ENCODE peak calls at places on chromosomes 1 and 21, in six cellular contexts. One of them, this sample, is unnamed.

GRCh38 chr21:42305707-42306147 is 9.5 kb downstream of the TFF3 start:
- DNase-seq in BE2C: no peak
- DNase-seq in GM12864: no peak
- DNase-seq in activated CD8-positive, alpha-beta T cell treated with anti-CD3 and anti-CD28 coated beads for 36 hours: no peak
- DNase-seq in HFFc6: no peak
- DNase-seq in epithelial cell of esophagus: no peak
- DNase-seq in this sample: no peak

GRCh38 chr1:234154320-234155251 is 218.7 kb upstream of the COA6 start:
- DNase-seq in BE2C: peak
- DNase-seq in GM12864: peak
- DNase-seq in activated CD8-positive, alpha-beta T cell treated with anti-CD3 and anti-CD28 coated beads for 36 hours: peak
- DNase-seq in HFFc6: peak
- DNase-seq in epithelial cell of esophagus: peak
- DNase-seq in this sample: no peak

GRCh38 chr1:91774520-91775203 is 111.3 kb downstream of the TGFBR3 start:
- DNase-seq in BE2C: no peak
- DNase-seq in GM12864: no peak
- DNase-seq in activated CD8-positive, alpha-beta T cell treated with anti-CD3 and anti-CD28 coated beads for 36 hours: no peak
- DNase-seq in HFFc6: peak
- DNase-seq in epithelial cell of esophagus: no peak
- DNase-seq in this sample: no peak

GRCh38 chr1:209837671-209838070 is 9.9 kb downstream of the UTP25 start:
- DNase-seq in BE2C: no peak
- DNase-seq in GM12864: no peak
- DNase-seq in activated CD8-positive, alpha-beta T cell treated with anti-CD3 and anti-CD28 coated beads for 36 hours: no peak
- DNase-seq in HFFc6: no peak
- DNase-seq in epithelial cell of esophagus: no peak
- DNase-seq in this sample: no peak

GRCh38 chr1:29323636-29324035 is 87.3 kb downstream of the PTPRU start:
- DNase-seq in BE2C: no peak
- DNase-seq in GM12864: no peak
- DNase-seq in activated CD8-positive, alpha-beta T cell treated with anti-CD3 and anti-CD28 coated beads for 36 hours: no peak
- DNase-seq in HFFc6: no peak
- DNase-seq in epithelial cell of esophagus: no peak
- DNase-seq in this sample: no peak

GRCh38 chr1:80657048-80657653 is 1143.6 kb upstream of the ADGRL2 start:
- DNase-seq in BE2C: no peak
- DNase-seq in GM12864: no peak
- DNase-seq in activated CD8-positive, alpha-beta T cell treated with anti-CD3 and anti-CD28 coated beads for 36 hours: no peak
- DNase-seq in HFFc6: no peak
- DNase-seq in epithelial cell of esophagus: no peak
- DNase-seq in this sample: no peak

GRCh38 chr1:22689505-22689904 is 21.1 kb upstream of the EPHB2 start:
- DNase-seq in BE2C: no peak
- DNase-seq in GM12864: no peak
- DNase-seq in activated CD8-positive, alpha-beta T cell treated with anti-CD3 and anti-CD28 coated beads for 36 hours: no peak
- DNase-seq in HFFc6: peak
- DNase-seq in epithelial cell of esophagus: peak
- DNase-seq in this sample: no peak

GRCh38 chr1:7432896-7433380 is 338.2 kb upstream of the VAMP3 start:
- DNase-seq in BE2C: no peak
- DNase-seq in GM12864: no peak
- DNase-seq in activated CD8-positive, alpha-beta T cell treated with anti-CD3 and anti-CD28 coated beads for 36 hours: no peak
- DNase-seq in HFFc6: no peak
- DNase-seq in epithelial cell of esophagus: no peak
- DNase-seq in this sample: no peak

GRCh38 chr1:198649598-198650338 is 10.9 kb downstream of the PTPRC start:
- DNase-seq in BE2C: no peak
- DNase-seq in GM12864: no peak
- DNase-seq in activated CD8-positive, alpha-beta T cell treated with anti-CD3 and anti-CD28 coated beads for 36 hours: peak
- DNase-seq in HFFc6: no peak
- DNase-seq in epithelial cell of esophagus: no peak
- DNase-seq in this sample: no peak

GRCh38 chr21:32413697-32414578 is 1.4 kb downstream of the EVA1C start:
- DNase-seq in BE2C: no peak
- DNase-seq in GM12864: no peak
- DNase-seq in activated CD8-positive, alpha-beta T cell treated with anti-CD3 and anti-CD28 coated beads for 36 hours: no peak
- DNase-seq in HFFc6: no peak
- DNase-seq in epithelial cell of esophagus: peak
- DNase-seq in this sample: no peak

GRCh38 chr21:46250146-46250725 is 21.7 kb upstream of the LSS start:
- DNase-seq in BE2C: no peak
- DNase-seq in GM12864: no peak
- DNase-seq in activated CD8-positive, alpha-beta T cell treated with anti-CD3 and anti-CD28 coated beads for 36 hours: no peak
- DNase-seq in HFFc6: no peak
- DNase-seq in epithelial cell of esophagus: no peak
- DNase-seq in this sample: no peak

GRCh38 chr1:93784538-93784937 is 94.5 kb downstream of the DNTTIP2 start:
- DNase-seq in BE2C: no peak
- DNase-seq in GM12864: no peak
- DNase-seq in activated CD8-positive, alpha-beta T cell treated with anti-CD3 and anti-CD28 coated beads for 36 hours: no peak
- DNase-seq in HFFc6: no peak
- DNase-seq in epithelial cell of esophagus: no peak
- DNase-seq in this sample: no peak

GRCh38 chr1:94801919-94802546 is 18.1 kb upstream of the SLC44A3 start:
- DNase-seq in BE2C: peak
- DNase-seq in GM12864: no peak
- DNase-seq in activated CD8-positive, alpha-beta T cell treated with anti-CD3 and anti-CD28 coated beads for 36 hours: no peak
- DNase-seq in HFFc6: peak
- DNase-seq in epithelial cell of esophagus: peak
- DNase-seq in this sample: no peak

GRCh38 chr1:208165659-208166058 is 78.5 kb downstream of the PLXNA2 start:
- DNase-seq in BE2C: no peak
- DNase-seq in GM12864: no peak
- DNase-seq in activated CD8-positive, alpha-beta T cell treated with anti-CD3 and anti-CD28 coated beads for 36 hours: no peak
- DNase-seq in HFFc6: peak
- DNase-seq in epithelial cell of esophagus: no peak
- DNase-seq in this sample: no peak

GRCh38 chr1:204280562-204280961 is 66.8 kb upstream of the GOLT1A start:
- DNase-seq in BE2C: no peak
- DNase-seq in GM12864: no peak
- DNase-seq in activated CD8-positive, alpha-beta T cell treated with anti-CD3 and anti-CD28 coated beads for 36 hours: no peak
- DNase-seq in HFFc6: no peak
- DNase-seq in epithelial cell of esophagus: no peak
- DNase-seq in this sample: no peak

GRCh38 chr21:38567577-38568360 is 69.5 kb upstream of the ERG start:
- DNase-seq in BE2C: no peak
- DNase-seq in GM12864: no peak
- DNase-seq in activated CD8-positive, alpha-beta T cell treated with anti-CD3 and anti-CD28 coated beads for 36 hours: no peak
- DNase-seq in HFFc6: peak
- DNase-seq in epithelial cell of esophagus: peak
- DNase-seq in this sample: no peak

GRCh38 chr1:223135176-223135575 is 7.9 kb downstream of the TLR5 start:
- DNase-seq in BE2C: no peak
- DNase-seq in GM12864: no peak
- DNase-seq in activated CD8-positive, alpha-beta T cell treated with anti-CD3 and anti-CD28 coated beads for 36 hours: no peak
- DNase-seq in HFFc6: peak
- DNase-seq in epithelial cell of esophagus: peak
- DNase-seq in this sample: no peak

GRCh38 chr1:224380003-224380402 is 23.3 kb downstream of the CNIH4 start:
- DNase-seq in BE2C: no peak
- DNase-seq in GM12864: peak
- DNase-seq in activated CD8-positive, alpha-beta T cell treated with anti-CD3 and anti-CD28 coated beads for 36 hours: peak
- DNase-seq in HFFc6: no peak
- DNase-seq in epithelial cell of esophagus: no peak
- DNase-seq in this sample: no peak

GRCh38 chr1:29747136-29747670 is 510.9 kb downstream of the PTPRU start:
- DNase-seq in BE2C: no peak
- DNase-seq in GM12864: no peak
- DNase-seq in activated CD8-positive, alpha-beta T cell treated with anti-CD3 and anti-CD28 coated beads for 36 hours: no peak
- DNase-seq in HFFc6: no peak
- DNase-seq in epithelial cell of esophagus: no peak
- DNase-seq in this sample: no peak

GRCh38 chr1:61083014-61083798 is 845 bp downstream of the NFIA start:
- DNase-seq in BE2C: peak
- DNase-seq in GM12864: no peak
- DNase-seq in activated CD8-positive, alpha-beta T cell treated with anti-CD3 and anti-CD28 coated beads for 36 hours: no peak
- DNase-seq in HFFc6: no peak
- DNase-seq in epithelial cell of esophagus: peak
- DNase-seq in this sample: no peak

DNA sequence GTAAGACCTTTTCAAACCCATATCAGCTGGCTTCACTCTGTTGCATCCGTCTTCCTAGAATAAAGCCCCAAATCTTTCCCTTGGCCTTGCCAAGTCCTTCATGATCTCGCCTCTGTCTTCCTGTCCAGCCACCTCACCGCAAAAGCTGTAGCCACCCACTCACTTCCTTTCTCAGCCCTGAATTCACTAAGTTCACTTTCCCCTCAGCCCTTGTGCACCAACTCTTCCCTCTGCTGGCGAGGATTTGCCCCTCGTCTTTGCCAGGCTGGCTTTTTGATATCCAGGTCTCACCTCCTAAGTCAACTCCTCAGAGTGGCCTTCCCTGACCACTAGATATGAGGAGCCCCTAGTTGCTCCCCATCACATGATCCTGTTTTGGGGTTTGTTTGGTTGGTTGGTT is 3.9 kb upstream of the COL16A1 start:
- DNase-seq in BE2C: no peak
- DNase-seq in GM12864: no peak
- DNase-seq in activated CD8-positive, alpha-beta T cell treated with anti-CD3 and anti-CD28 coated beads for 36 hours: peak
- DNase-seq in HFFc6: peak
- DNase-seq in epithelial cell of esophagus: peak
- DNase-seq in this sample: no peak
- TF ChIP-seq CTCF in BE2C: no peak
- TF ChIP-seq CTCF in GM12864: no peak
- TF ChIP-seq CTCF in activated CD8-positive, alpha-beta T cell treated with anti-CD3 and anti-CD28 coated beads for 36 hours: no peak
- TF ChIP-seq CTCF in HFFc6: peak
- TF ChIP-seq CTCF in epithelial cell of esophagus: no peak
- TF ChIP-seq CTCF in this sample: no peak

GRCh38 chr1:154270833-154271232 is 1.6 kb upstream of the HAX1 start:
- DNase-seq in BE2C: no peak
- DNase-seq in GM12864: peak
- DNase-seq in activated CD8-positive, alpha-beta T cell treated with anti-CD3 and anti-CD28 coated beads for 36 hours: peak
- DNase-seq in HFFc6: no peak
- DNase-seq in epithelial cell of esophagus: no peak
- DNase-seq in this sample: no peak

GRCh38 chr1:154272217-154272998 is at the start of gene HAX1:
- DNase-seq in BE2C: peak
- DNase-seq in GM12864: peak
- DNase-seq in activated CD8-positive, alpha-beta T cell treated with anti-CD3 and anti-CD28 coated beads for 36 hours: peak
- DNase-seq in HFFc6: peak
- DNase-seq in epithelial cell of esophagus: peak
- DNase-seq in this sample: peak

GRCh38 chr1:154272999-154273563 is 652 bp downstream of the HAX1 start:
- DNase-seq in BE2C: no peak
- DNase-seq in GM12864: no peak
- DNase-seq in activated CD8-positive, alpha-beta T cell treated with anti-CD3 and anti-CD28 coated beads for 36 hours: no peak
- DNase-seq in HFFc6: no peak
- DNase-seq in epithelial cell of esophagus: no peak
- DNase-seq in this sample: no peak

DNA sequence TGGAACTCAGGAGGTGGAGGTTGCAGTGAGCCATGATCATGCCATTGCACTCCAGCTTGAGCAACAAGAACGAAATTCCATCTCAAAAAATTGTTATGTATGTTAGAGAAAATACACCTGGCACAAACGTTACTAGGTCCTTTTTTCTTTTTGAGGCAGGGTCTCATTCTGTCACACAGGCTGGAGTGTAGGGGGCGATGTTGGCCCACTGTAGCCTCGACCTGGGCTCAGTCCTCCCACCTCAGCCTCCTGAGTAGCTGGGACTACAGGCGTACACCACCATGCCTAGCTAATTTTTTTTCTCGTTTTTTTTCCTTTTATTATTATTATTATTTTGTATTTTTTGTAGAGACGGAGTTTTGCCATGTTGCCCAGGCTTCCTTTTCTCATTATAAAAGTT is 4.4 kb downstream of the HAX1 start:
- DNase-seq in BE2C: peak
- DNase-seq in GM12864: no peak
- DNase-seq in activated CD8-positive, alpha-beta T cell treated with anti-CD3 and anti-CD28 coated beads for 36 hours: peak
- DNase-seq in HFFc6: no peak
- DNase-seq in epithelial cell of esophagus: no peak
- DNase-seq in this sample: no peak
- TF ChIP-seq CTCF in BE2C: peak
- TF ChIP-seq CTCF in GM12864: peak
- TF ChIP-seq CTCF in activated CD8-positive, alpha-beta T cell treated with anti-CD3 and anti-CD28 coated beads for 36 hours: peak
- TF ChIP-seq CTCF in HFFc6: peak
- TF ChIP-seq CTCF in epithelial cell of esophagus: peak
- TF ChIP-seq CTCF in this sample: peak

GRCh38 chr1:112264553-112264952 is 131.5 kb upstream of the CTTNBP2NL start:
- DNase-seq in BE2C: no peak
- DNase-seq in GM12864: no peak
- DNase-seq in activated CD8-positive, alpha-beta T cell treated with anti-CD3 and anti-CD28 coated beads for 36 hours: no peak
- DNase-seq in HFFc6: no peak
- DNase-seq in epithelial cell of esophagus: no peak
- DNase-seq in this sample: no peak
- TF ChIP-seq CTCF in BE2C: no peak
- TF ChIP-seq CTCF in GM12864: no peak
- TF ChIP-seq CTCF in activated CD8-positive, alpha-beta T cell treated with anti-CD3 and anti-CD28 coated beads for 36 hours: no peak
- TF ChIP-seq CTCF in HFFc6: no peak
- TF ChIP-seq CTCF in epithelial cell of esophagus: no peak
- TF ChIP-seq CTCF in this sample: no peak

GRCh38 chr1:76868916-76869315 is 1.6 kb downstream of the ST6GALNAC5 start:
- DNase-seq in BE2C: peak
- DNase-seq in GM12864: no peak
- DNase-seq in activated CD8-positive, alpha-beta T cell treated with anti-CD3 and anti-CD28 coated beads for 36 hours: no peak
- DNase-seq in HFFc6: no peak
- DNase-seq in epithelial cell of esophagus: no peak
- DNase-seq in this sample: no peak

GRCh38 chr1:76867342-76868130 is at the start of gene ST6GALNAC5:
- DNase-seq in BE2C: peak
- DNase-seq in GM12864: no peak
- DNase-seq in activated CD8-positive, alpha-beta T cell treated with anti-CD3 and anti-CD28 coated beads for 36 hours: peak
- DNase-seq in HFFc6: no peak
- DNase-seq in epithelial cell of esophagus: no peak
- DNase-seq in this sample: no peak

GRCh38 chr1:76870037-76870436 is 2.8 kb downstream of the ST6GALNAC5 start:
- DNase-seq in BE2C: no peak
- DNase-seq in GM12864: no peak
- DNase-seq in activated CD8-positive, alpha-beta T cell treated with anti-CD3 and anti-CD28 coated beads for 36 hours: no peak
- DNase-seq in HFFc6: no peak
- DNase-seq in epithelial cell of esophagus: no peak
- DNase-seq in this sample: no peak

GRCh38 chr1:76866566-76866965 is 714 bp upstream of the ST6GALNAC5 start:
- DNase-seq in BE2C: no peak
- DNase-seq in GM12864: no peak
- DNase-seq in activated CD8-positive, alpha-beta T cell treated with anti-CD3 and anti-CD28 coated beads for 36 hours: no peak
- DNase-seq in HFFc6: no peak
- DNase-seq in epithelial cell of esophagus: no peak
- DNase-seq in this sample: no peak

DNA sequence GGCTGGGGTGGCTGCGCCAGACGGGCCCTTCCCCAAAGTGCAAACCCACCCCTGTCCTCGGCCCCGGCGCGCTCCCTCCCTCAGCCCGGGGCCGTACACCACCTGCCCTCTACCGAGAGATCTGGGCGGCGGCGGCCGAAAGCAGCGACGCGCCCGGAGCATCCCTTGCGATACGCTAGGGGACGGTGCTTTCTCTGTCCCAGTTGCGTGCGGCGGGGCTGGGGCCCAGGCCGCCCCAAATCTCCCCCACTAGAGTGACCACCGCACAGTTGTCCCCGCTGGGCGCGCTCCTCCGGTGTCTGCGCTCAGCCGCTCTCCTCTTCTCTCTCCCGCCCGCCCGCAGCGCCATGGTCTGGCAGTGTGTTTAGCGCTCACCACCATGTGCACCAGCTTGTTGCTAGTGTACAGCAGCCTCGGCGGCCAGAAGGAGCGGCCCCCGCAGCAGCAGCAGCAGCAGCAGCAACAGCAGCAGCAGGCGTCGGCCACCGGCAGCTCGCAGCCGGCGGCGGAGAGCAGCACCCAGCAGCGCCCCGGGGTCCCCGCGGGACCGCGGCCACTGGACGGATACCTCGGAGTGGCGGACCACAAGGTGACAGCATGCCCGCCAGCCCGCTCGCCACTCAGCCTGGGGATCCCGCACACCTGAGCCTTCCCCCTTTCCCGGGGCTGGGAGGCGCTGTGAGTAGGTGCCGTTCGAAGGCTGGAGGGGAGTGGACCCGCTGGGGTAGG is 1.0 kb downstream of the ST6GALNAC5 start:
- DNase-seq in BE2C: peak
- DNase-seq in GM12864: no peak
- DNase-seq in activated CD8-positive, alpha-beta T cell treated with anti-CD3 and anti-CD28 coated beads for 36 hours: peak
- DNase-seq in HFFc6: no peak
- DNase-seq in epithelial cell of esophagus: peak
- DNase-seq in this sample: no peak
- TF ChIP-seq CTCF in BE2C: peak
- TF ChIP-seq CTCF in GM12864: no peak
- TF ChIP-seq CTCF in activated CD8-positive, alpha-beta T cell treated with anti-CD3 and anti-CD28 coated beads for 36 hours: peak
- TF ChIP-seq CTCF in HFFc6: peak
- TF ChIP-seq CTCF in epithelial cell of esophagus: no peak
- TF ChIP-seq CTCF in this sample: no peak